ENCODE peak calls at places on chromosomes 12 and 14, in six cellular contexts. D is left lung; Y is CD8-positive, alpha-beta memory T cell; Q is A673; E is SK-N-SH; L is suprapubic skin. Z is an unnamed sample.
A peak's percentile ranks its signal among the peaks of the same experiment; 100 is the strongest.

GRCh38 chr14:46571970-46572369 is 79.6 kb downstream of the RPL10L start:
- DNase-seq in D (no peak), Y (no peak), Q (peak; percentile 43), E (no peak), L (no peak), Z (no peak)

GRCh38 chr12:38898001-38898684 is 7.2 kb downstream of the CPNE8 start:
- DNase-seq in D (no peak), Y (no peak), Q (no peak), E (no peak), L (no peak), Z (no peak)

GRCh38 chr12:12883369-12884001 is 7.9 kb upstream of the GPRC5A start:
- DNase-seq in D (no peak), Y (no peak), Q (no peak), E (no peak), L (no peak), Z (no peak)

GRCh38 chr14:33477752-33478151 is 473.1 kb downstream of the EGLN3 start:
- DNase-seq in D (no peak), Y (no peak), Q (peak; percentile 83), E (no peak), L (no peak), Z (no peak)

GRCh38 chr12:538731-539539 is 79.2 kb downstream of the B4GALNT3 start:
- DNase-seq in D (peak; percentile 68), Y (peak; percentile 85), Q (peak; percentile 70), E (peak; percentile 68), L (no peak), Z (no peak)

GRCh38 chr14:72913809-72914208 is 12.5 kb upstream of the DCAF4 start:
- DNase-seq in D (no peak), Y (no peak), Q (no peak), E (no peak), L (no peak), Z (no peak)

GRCh38 chr12:29133141-29133540 is 15.9 kb upstream of the FAR2 start:
- DNase-seq in D (no peak), Y (no peak), Q (no peak), E (no peak), L (no peak), Z (no peak)

GRCh38 chr14:99728981-99729451 is 44.9 kb downstream of the CYP46A1 start:
- DNase-seq in D (no peak), Y (no peak), Q (no peak), E (no peak), L (peak; percentile 56), Z (peak; percentile 51)

GRCh38 chr12:94101902-94102660 is 46.3 kb upstream of the PLXNC1 start:
- DNase-seq in D (peak; percentile 83), Y (peak; percentile 76), Q (peak; percentile 93), E (peak; percentile 80), L (peak; percentile 91), Z (peak; percentile 82)

GRCh38 chr12:52407918-52408317 is 1.8 kb upstream of the KRT82 start:
- DNase-seq in D (no peak), Y (no peak), Q (no peak), E (no peak), L (no peak), Z (no peak)

GRCh38 chr14:105197274-105197673 is 16.2 kb upstream of the NUDT14 start:
- DNase-seq in D (no peak), Y (no peak), Q (no peak), E (no peak), L (no peak), Z (no peak)

GRCh38 chr12:6368906-6369525 is 6.3 kb downstream of the SCNN1A start:
- DNase-seq in D (no peak), Y (no peak), Q (no peak), E (no peak), L (no peak), Z (no peak)

GRCh38 chr14:36580856-36581831 is 1.3 kb downstream of the NKX2-8 start:
- DNase-seq in D (peak; percentile 54), Y (no peak), Q (peak; percentile 37), E (peak; percentile 43), L (no peak), Z (no peak)

GRCh38 chr14:96182546-96182945 is 22.1 kb upstream of the BDKRB2 start:
- DNase-seq in D (no peak), Y (no peak), Q (no peak), E (no peak), L (no peak), Z (no peak)

GRCh38 chr14:24095196-24096068 is 1.3 kb downstream of the PCK2 start:
- DNase-seq in D (peak; percentile 63), Y (peak; percentile 21), Q (no peak), E (peak; percentile 78), L (no peak), Z (peak; percentile 79)

GRCh38 chr12:109947511-109947910 is 47.4 kb downstream of the TCHP start:
- DNase-seq in D (no peak), Y (no peak), Q (peak; percentile 69), E (no peak), L (no peak), Z (no peak)

GRCh38 chr12:95412826-95413311 is 61.1 kb upstream of the METAP2 start:
- DNase-seq in D (no peak), Y (no peak), Q (peak; percentile 82), E (no peak), L (peak; percentile 31), Z (no peak)

GRCh38 chr12:51295651-51296050 is 25.4 kb upstream of the SMAGP start:
- DNase-seq in D (no peak), Y (no peak), Q (no peak), E (no peak), L (no peak), Z (no peak)

GRCh38 chr12:11648514-11649412 is 711 bp upstream of the ETV6 start:
- DNase-seq in D (peak; percentile 74), Y (peak; percentile 73), Q (peak; percentile 93), E (peak; percentile 84), L (no peak), Z (peak; percentile 70)

GRCh38 chr14:68687746-68688145 is 105.1 kb downstream of the ZFP36L1 start:
- DNase-seq in D (no peak), Y (no peak), Q (no peak), E (no peak), L (peak; percentile 7), Z (no peak)

GRCh38 chr12:94545937-94546771 is 86.5 kb upstream of the CEP83 start:
- DNase-seq in D (peak; percentile 44), Y (no peak), Q (peak; percentile 40), E (peak; percentile 75), L (no peak), Z (peak; percentile 69)

GRCh38 chr14:59465570-59466150 is 480 bp upstream of the GPR135 start:
- DNase-seq in D (no peak), Y (peak; percentile 33), Q (no peak), E (no peak), L (no peak), Z (no peak)

GRCh38 chr12:29611906-29612305 is 114.4 kb upstream of the OVCH1 start:
- DNase-seq in D (no peak), Y (no peak), Q (peak; percentile 5), E (no peak), L (no peak), Z (no peak)

GRCh38 chr12:21818627-21819026 is 44.1 kb upstream of the KCNJ8 start:
- DNase-seq in D (no peak), Y (no peak), Q (no peak), E (no peak), L (no peak), Z (no peak)

GRCh38 chr14:89013098-89013504 is 188.7 kb downstream of the TTC8 start:
- DNase-seq in D (no peak), Y (no peak), Q (peak; percentile 58), E (no peak), L (no peak), Z (peak; percentile 85)

DNA sequence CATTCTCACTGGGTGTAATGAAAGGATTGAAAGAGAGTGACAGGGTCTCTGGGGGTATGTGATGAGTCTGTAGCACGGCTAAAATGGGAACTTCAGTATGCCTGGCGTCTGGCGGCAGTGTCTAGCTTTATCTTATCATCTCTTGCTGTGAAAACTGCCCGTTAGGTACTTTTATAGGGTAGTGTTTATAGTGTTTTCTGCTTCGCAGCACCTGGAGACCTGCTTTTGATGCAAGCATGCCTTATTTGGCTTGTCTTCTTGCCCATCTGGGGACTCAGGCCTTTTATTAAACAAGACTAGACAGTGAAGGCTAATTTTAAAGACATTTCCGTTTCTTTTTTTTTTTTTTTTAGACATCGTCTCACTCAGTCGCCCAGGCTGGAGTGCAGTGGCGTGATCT is 36.3 kb upstream of the ALDH2 start:
- DNase-seq in D (no peak), Y (no peak), Q (no peak), E (no peak), L (no peak), Z (no peak)
- H3K4me3 ChIP-seq in D (no peak overlapping the region), Y (no peak overlapping the region), Q (no peak overlapping the region), E (no peak overlapping the region), L (no peak overlapping the region), Z (no peak overlapping the region)

DNA sequence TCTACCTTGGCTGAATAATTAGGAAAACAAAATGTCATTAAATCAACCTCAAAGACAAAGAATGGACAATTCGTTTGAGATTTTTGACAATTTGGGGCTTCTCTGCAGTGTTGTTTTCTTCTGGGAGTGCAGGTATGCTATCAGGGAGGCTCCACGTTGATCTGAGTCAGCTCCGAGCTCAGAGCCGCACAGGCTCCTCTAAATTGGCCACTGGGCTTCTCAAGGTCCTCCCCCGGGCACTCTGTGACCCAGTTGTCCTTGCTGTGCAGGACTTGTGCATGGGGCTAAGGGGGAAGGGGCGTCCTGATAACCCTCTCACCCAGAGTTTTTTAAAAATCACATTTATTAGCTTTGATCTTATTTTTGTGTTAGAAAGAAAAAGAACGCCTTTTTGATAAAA is 52.7 kb downstream of the TBX3 start:
- DNase-seq in D (no peak), Y (no peak), Q (no peak), E (peak; percentile 36), L (no peak), Z (no peak)
- H3K27ac ChIP-seq in D (no peak overlapping the region), Y (no peak overlapping the region), Q (no peak overlapping the region), E (no peak overlapping the region), L (no peak overlapping the region), Z (no peak overlapping the region)

GRCh38 chr12:125228519-125229260 is 163.5 kb downstream of the AACS start:
- DNase-seq in D (no peak), Y (no peak), Q (peak; percentile 25), E (no peak), L (no peak), Z (peak; percentile 50)

GRCh38 chr12:125229878-125230530 is 164.8 kb downstream of the AACS start:
- DNase-seq in D (no peak), Y (no peak), Q (no peak), E (no peak), L (no peak), Z (no peak)

GRCh38 chr12:125221602-125222001 is 156.4 kb downstream of the AACS start:
- DNase-seq in D (no peak), Y (no peak), Q (no peak), E (no peak), L (no peak), Z (no peak)

GRCh38 chr12:125222876-125223275 is 157.6 kb downstream of the AACS start:
- DNase-seq in D (no peak), Y (no peak), Q (peak; percentile 23), E (no peak), L (no peak), Z (no peak)

DNA sequence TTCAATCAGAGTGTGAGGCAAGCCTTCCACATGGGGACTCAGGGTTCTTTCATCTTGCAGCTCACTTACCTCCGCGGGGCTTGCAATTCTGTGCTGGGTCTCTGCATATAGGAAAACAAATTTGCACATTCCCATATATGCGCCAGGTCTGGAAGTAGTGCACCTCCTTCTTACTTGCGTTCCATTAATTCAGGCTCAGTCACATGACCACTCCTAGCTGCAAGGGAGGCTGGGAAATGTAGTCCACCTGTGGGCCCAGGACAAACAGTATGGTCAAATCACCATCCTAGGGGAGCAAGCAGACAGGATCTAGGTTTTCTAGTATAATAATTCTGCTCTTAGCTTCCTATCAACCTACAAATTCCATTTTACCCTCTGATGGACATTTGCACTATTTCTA is 160.4 kb downstream of the AACS start:
- DNase-seq in D (no peak), Y (no peak), Q (no peak), E (no peak), L (no peak), Z (no peak)
- H3K27me3 ChIP-seq in D (no peaks in the 10 kb centered on the region), Y (no peaks in the 10 kb centered on the region), Q (no peaks in the 10 kb centered on the region), E (no peaks in the 10 kb centered on the region), L (peaks cover 3% of the 10 kb centered on the region), Z (peaks cover 4% of the 10 kb centered on the region)

GRCh38 chr12:40107803-40108620 is 2.1 kb upstream of the SLC2A13 start:
- DNase-seq in D (no peak), Y (no peak), Q (no peak), E (no peak), L (no peak), Z (no peak)
- H3K4me3 ChIP-seq in D (no peak overlapping the region), Y (no peak overlapping the region), Q (peak overlapping the region; percentile 33), E (peak overlapping the region; percentile 46), L (peak overlapping the region; percentile 75), Z (no peak overlapping the region)

Z was measured in WERI-Rb-1.